ENCODE peak calls at places on chromosomes 1 and 21, in four cellular contexts. X is sigmoid colon, R is neuronal stem cell, E is dorsolateral prefrontal cortex. U is an unnamed sample.

GRCh38 chr1:48109390-48110009 is 112.3 kb upstream of the TRABD2B start:
- DNase-seq in X (no peak), R (peak), E (no peak), U (no peak)

GRCh38 chr1:197441990-197442389 is 173.9 kb downstream of the CRB1 start:
- DNase-seq in X (no peak), R (no peak), E (no peak), U (no peak)

GRCh38 chr1:246683521-246683920 is 40.7 kb upstream of the SCCPDH start:
- DNase-seq in X (no peak), R (no peak), E (no peak), U (no peak)

GRCh38 chr1:26524181-26524580 is 5.4 kb upstream of the RPS6KA1 start:
- DNase-seq in X (no peak), R (no peak), E (no peak), U (no peak)

GRCh38 chr1:44029911-44030605 is 1.2 kb downstream of the SLC6A9 start:
- DNase-seq in X (peak), R (peak), E (peak), U (peak)

GRCh38 chr1:118113261-118113660 is 71.8 kb downstream of the SPAG17 start:
- DNase-seq in X (no peak), R (no peak), E (no peak), U (no peak)

GRCh38 chr1:245016700-245017099 is 138.1 kb upstream of the KIF26B start:
- DNase-seq in X (no peak), R (no peak), E (no peak), U (no peak)

GRCh38 chr1:201383647-201384405 is 6.3 kb upstream of the TNNT2 start:
- DNase-seq in X (no peak), R (no peak), E (peak), U (no peak)

GRCh38 chr1:240189386-240189989 is 97.8 kb downstream of the FMN2 start:
- DNase-seq in X (no peak), R (peak), E (no peak), U (peak)

GRCh38 chr21:36030581-36031189 is 29.6 kb downstream of the SETD4 start:
- DNase-seq in X (no peak), R (no peak), E (no peak), U (no peak)

GRCh38 chr21:38965910-38966504 is 160.3 kb downstream of the ETS2 start:
- DNase-seq in X (no peak), R (no peak), E (no peak), U (no peak)

GRCh38 chr1:36888811-36889477 is 145.4 kb downstream of the GRIK3 start:
- DNase-seq in X (no peak), R (no peak), E (no peak), U (no peak)

GRCh38 chr1:113266788-113267187 is 123.5 kb upstream of the MAGI3 start:
- DNase-seq in X (no peak), R (no peak), E (peak), U (no peak)

GRCh38 chr1:21333824-21334213 is 43.6 kb upstream of the ECE1 start:
- DNase-seq in X (no peak), R (no peak), E (no peak), U (no peak)

GRCh38 chr1:119327436-119328155 is 41.0 kb upstream of the HAO2 start:
- DNase-seq in X (peak), R (peak), E (no peak), U (peak)

GRCh38 chr21:42468511-42469131 is 27.4 kb downstream of the RSPH1 start:
- DNase-seq in X (no peak), R (no peak), E (no peak), U (no peak)

DNA sequence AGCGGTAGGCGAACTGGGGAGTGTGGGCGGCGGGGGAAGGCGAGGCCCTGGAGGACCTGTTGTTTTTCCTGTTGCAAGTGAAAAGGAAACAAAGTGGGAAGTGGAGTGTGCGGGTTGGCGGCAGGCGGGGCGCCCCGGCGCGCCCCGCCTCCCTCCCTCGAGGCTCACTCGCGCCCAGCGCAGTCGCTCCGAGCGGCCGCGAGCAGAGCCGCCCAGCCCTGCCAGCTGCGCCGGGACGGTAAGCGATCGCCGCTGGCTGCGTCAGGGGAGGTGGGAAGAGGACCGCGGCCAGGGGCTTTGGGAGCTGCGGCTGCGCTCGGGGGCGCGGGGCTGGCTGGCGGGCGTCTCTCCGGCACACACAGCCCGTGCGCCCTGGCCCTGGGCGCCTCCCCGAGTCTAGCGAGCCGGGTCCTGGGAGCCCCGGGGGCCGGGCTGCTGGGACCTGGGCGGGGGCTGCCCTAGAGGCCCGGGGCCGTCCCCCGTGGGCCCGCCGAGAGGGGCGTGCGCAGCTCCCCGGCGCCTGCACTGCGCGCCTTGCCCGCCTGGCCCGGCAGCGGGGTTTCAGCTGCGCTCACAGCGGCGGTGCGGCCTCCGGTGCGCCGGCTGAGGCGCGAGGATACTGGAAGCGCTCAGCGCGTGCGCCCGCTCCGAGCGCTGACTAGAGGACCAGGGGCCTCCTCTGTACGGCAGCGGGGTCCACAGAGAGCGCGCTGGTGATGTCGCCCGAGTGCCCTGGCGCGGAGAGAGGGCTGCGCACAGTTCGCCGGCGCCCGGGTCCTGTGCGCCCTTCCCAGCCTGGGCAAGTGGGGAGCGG is at the start of gene PIK3CD:
- DNase-seq in X (no peak), R (peak), E (no peak), U (peak)
- H3K27ac ChIP-seq in X (peak), R (no peak), E (no peak), U (peak)

DNA sequence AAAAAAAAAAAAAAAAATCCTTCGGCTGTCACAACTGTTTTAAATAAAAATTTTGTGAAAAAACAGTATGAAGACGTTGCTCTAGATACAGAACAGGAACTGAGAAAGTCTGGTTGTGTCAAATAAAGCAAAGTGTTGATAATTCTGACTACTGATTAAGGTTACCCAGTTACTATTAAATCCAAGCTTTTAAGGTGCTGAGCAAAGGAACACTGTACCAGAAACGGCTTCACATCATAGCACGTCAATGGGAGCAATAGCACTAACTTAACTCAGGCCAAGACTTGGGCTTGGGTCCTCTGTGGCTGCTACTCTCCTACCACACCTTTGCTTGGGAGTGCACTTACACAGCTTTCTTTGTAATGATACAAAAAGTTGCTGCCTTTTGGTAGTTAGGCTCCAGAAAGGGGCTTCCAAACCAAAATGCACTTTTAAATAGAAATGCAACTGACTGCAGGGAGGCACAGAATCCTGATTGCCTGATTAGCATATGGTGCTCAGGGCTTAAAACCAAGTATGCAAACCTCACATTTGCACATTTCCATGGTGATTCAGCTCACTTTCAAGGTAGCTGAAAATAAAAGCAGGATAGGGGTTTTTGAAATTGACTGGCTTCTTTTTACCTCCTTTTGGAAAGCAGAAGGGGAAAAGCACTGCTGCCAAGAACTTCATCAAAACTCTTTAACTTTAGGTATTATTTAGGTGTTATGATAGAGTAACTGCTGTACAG is 6.3 kb downstream of the MCL1 start:
- DNase-seq in X (peak), R (no peak), E (no peak), U (no peak)
- H3K27ac ChIP-seq in X (peak), R (no peak), E (no peak), U (no peak)

DNA sequence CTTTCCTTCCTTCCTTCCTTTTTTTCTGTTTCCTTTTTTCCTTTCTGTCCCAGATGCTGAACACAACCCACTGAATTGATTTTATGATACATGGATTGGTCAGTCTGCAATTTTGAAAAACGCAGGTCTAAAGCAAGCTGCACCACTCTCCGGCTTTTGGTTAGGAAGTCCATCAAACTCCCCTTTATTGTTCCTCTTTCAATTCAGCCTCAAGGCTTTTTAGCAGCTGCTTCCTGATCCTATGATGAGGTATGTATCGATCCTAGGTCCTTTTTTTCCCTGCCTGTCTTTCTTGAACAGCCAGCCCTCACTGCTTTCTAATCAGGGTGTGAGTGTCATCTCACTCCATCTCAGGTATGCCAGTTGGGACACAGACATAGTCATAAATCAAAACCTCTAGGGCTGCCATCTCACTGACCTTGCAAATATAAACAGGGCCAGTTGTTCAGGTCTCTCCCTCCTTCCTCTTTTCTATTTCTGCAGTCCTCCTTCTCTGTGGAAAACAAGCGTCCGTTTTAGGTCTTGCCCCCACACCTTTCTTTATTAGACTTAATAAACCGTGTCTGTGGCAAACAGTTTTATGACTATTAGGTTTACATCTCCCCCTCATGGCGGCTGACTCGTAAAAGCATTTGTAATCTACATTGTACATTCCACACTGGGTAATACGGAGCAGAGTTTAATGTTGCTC is 11.4 kb downstream of the STYXL2 start:
- DNase-seq in X (no peak), R (no peak), E (no peak), U (no peak)
- H3K27ac ChIP-seq in X (peak), R (no peak), E (no peak), U (no peak)

GRCh38 chr21:34936299-34936698 is 112.8 kb downstream of the RUNX1 start:
- DNase-seq in X (no peak), R (no peak), E (no peak), U (no peak)
- H3K27ac ChIP-seq in X (no peak), R (no peak), E (no peak), U (no peak)

DNA sequence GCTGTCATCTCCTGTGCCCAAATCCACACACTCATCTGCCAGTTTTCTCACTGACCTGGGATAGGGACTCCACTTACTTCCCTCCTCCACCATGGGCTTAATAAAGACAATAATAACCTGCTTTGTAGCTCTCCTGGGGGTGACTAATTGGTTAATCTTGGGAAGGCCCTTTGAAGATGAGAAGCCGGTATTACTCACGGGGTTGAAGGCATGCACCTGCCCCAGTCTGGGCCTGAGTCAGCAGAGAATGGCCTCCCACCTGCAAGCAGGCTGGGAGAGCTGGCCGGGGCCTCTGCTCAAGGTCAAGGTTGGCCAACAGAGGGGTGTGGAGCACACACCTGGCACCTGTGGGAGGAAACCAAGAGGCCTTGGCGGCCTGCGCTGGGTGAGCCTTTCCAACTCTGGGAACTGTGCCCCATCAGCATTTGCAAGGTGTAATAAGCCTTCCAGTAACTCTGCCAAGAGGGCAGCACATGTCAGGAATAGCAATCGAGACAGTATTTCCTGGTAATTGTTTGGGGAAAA is 49.1 kb downstream of the TOMM20 start:
- DNase-seq in X (no peak), R (no peak), E (no peak), U (no peak)
- H3K27ac ChIP-seq in X (peak), R (no peak), E (peak), U (no peak)

GRCh38 chr1:164577291-164577690 is 18.3 kb downstream of the PBX1 start:
- DNase-seq in X (no peak), R (no peak), E (no peak), U (no peak)

GRCh38 chr1:164581762-164582161 is 22.8 kb downstream of the PBX1 start:
- DNase-seq in X (no peak), R (no peak), E (no peak), U (no peak)

GRCh38 chr1:164576311-164577271 is 17.6 kb downstream of the PBX1 start:
- DNase-seq in X (peak), R (no peak), E (peak), U (no peak)

GRCh38 chr1:164578474-164579200 is 19.7 kb downstream of the PBX1 start:
- DNase-seq in X (no peak), R (no peak), E (no peak), U (no peak)

GRCh38 chr1:164579346-164579745 is 20.4 kb downstream of the PBX1 start:
- DNase-seq in X (no peak), R (no peak), E (no peak), U (no peak)
- H3K27ac ChIP-seq in X (peak), R (no peak), E (no peak), U (no peak)

GRCh38 chr1:10070206-10070605 is 37.4 kb downstream of the UBE4B start:
- DNase-seq in X (no peak), R (no peak), E (no peak), U (no peak)

GRCh38 chr1:10065344-10065685 is 32.6 kb downstream of the UBE4B start:
- DNase-seq in X (no peak), R (no peak), E (peak), U (peak)

GRCh38 chr1:10065760-10066159 is 33.0 kb downstream of the UBE4B start:
- DNase-seq in X (no peak), R (no peak), E (no peak), U (no peak)

GRCh38 chr1:10071640-10072039 is 38.9 kb downstream of the UBE4B start:
- DNase-seq in X (no peak), R (no peak), E (no peak), U (no peak)

GRCh38 chr1:10068605-10069294 is 36.0 kb downstream of the UBE4B start:
- DNase-seq in X (no peak), R (no peak), E (no peak), U (no peak)
- H3K27ac ChIP-seq in X (peak), R (no peak), E (peak), U (peak)

GRCh38 chr1:223748405-223748772 is 36.0 kb downstream of the CAPN2 start:
- DNase-seq in X (no peak), R (no peak), E (no peak), U (no peak)

GRCh38 chr1:223745731-223746130 is 33.4 kb downstream of the CAPN2 start:
- DNase-seq in X (no peak), R (no peak), E (no peak), U (no peak)

GRCh38 chr1:223748773-223749733 is 36.7 kb downstream of the CAPN2 start:
- DNase-seq in X (peak), R (peak), E (peak), U (no peak)

GRCh38 chr1:223750730-223751572 is 38.6 kb downstream of the CAPN2 start:
- DNase-seq in X (no peak), R (no peak), E (no peak), U (no peak)

GRCh38 chr1:223747838-223748335 is 35.5 kb downstream of the CAPN2 start:
- DNase-seq in X (no peak), R (no peak), E (no peak), U (no peak)
- H3K27ac ChIP-seq in X (peak), R (no peak), E (peak), U (peak)

DNA sequence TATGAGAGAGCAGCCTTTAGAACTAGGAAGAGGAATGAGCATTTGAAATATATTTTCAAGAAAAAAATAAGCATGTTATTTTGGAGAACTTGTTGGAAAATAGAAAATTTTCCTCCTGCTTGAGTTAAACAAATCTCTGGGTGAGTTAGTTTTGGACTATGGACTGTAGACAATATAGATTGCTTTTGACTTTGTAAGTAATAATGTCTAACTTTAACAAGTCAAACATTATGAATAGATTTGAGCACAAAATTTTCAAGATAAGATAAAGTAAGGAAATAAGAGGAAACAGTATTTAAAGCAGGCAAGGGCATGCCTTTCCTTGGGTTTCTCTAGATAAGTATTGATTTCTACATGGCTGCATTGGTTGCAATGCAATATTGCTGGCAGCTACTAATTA is 360.8 kb downstream of the LMO4 start:
- DNase-seq in X (no peak), R (no peak), E (no peak), U (no peak)
- H3K27ac ChIP-seq in X (no peak), R (no peak), E (no peak), U (no peak)

DNA sequence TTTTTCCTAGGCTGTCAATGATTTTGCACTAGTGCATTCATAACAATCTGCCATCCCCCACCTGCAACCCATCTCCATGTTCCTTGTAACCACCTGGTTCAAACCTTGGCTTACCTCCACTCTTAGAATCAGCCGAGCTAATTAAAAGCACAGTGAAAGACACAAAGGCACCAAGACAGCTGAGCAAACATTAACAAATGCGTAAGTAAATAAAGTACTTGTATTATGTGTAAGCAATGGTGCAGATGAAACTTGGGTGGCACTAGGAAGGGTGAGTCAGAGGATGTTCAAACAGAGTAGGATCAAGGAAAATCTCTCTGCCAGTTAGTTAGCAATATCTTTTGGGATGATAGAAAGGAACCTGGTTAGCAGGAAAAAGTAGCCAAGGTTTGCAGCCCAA is 5.1 kb upstream of the FOXJ3 start:
- DNase-seq in X (no peak), R (no peak), E (no peak), U (no peak)
- H3K27ac ChIP-seq in X (no peak), R (no peak), E (no peak), U (no peak)

U was measured in caudate nucleus.